ENCODE peak calls at places on chromosomes 5 and 9, in six cellular contexts. F, V, H, S, K and E are unnamed samples. For H3K79me2, the result is how much of the 10 kb centered on the place peaks cover.

GRCh38 chr5:1155191-1156032 is 43.5 kb upstream of the SLC12A7 start:
- DNase-seq in H (no peak), F (no peak), K (no peak), V (no peak), S (no peak), E (no peak)

GRCh38 chr5:4083591-4084337 is 488.1 kb downstream of the IRX1 start:
- DNase-seq in K (no peak), S (no peak), H (peak), F (no peak), V (peak), E (no peak)

GRCh38 chr5:97545856-97546570 is 363.0 kb upstream of the RIOK2 start:
- DNase-seq in V (no peak), S (no peak), K (no peak), F (no peak), H (no peak), E (peak)

GRCh38 chr9:98087420-98088354 is 31.2 kb downstream of the NANS start:
- DNase-seq in S (no peak), F (no peak), V (peak), K (peak), H (peak), E (peak)

GRCh38 chr9:130189840-130190239 is 17.6 kb downstream of the NCS1 start:
- DNase-seq in H (no peak), F (no peak), K (peak), V (peak), S (no peak), E (peak)

GRCh38 chr5:175254155-175254554 is 189.8 kb downstream of the DRD1 start:
- DNase-seq in H (no peak), K (peak), F (no peak), S (no peak), V (peak), E (peak)

GRCh38 chr5:112492291-112492690 is 73.2 kb upstream of the EPB41L4A start:
- DNase-seq in K (peak), H (peak), V (peak), S (peak), F (peak), E (peak)

GRCh38 chr9:130943226-130943625 is 4.2 kb upstream of the FIBCD1 start:
- DNase-seq in F (no peak), H (no peak), V (no peak), K (no peak), S (no peak), E (no peak)

GRCh38 chr9:89674667-89675402 is 70.0 kb downstream of the GADD45G start:
- DNase-seq in H (no peak), K (no peak), V (no peak), F (no peak), S (no peak), E (peak)

GRCh38 chr9:89661391-89661949 is 56.7 kb downstream of the GADD45G start:
- DNase-seq in F (no peak), S (no peak), K (no peak), V (no peak), H (no peak), E (no peak)

GRCh38 chr5:140633081-140633471 is at the start of gene CD14:
- DNase-seq in H (no peak), F (peak), S (no peak), K (peak), V (no peak), E (peak)

GRCh38 chr5:123283537-123283936 is 139.7 kb downstream of the CEP120 start:
- DNase-seq in S (no peak), F (no peak), H (no peak), K (peak), V (no peak), E (no peak)

GRCh38 chr5:9545959-9546851 is at the start of gene SEMA5A:
- DNase-seq in H (no peak), S (no peak), F (peak), V (peak), K (peak), E (peak)

GRCh38 chr5:159206368-159206767 is 3.0 kb downstream of the RNF145 start:
- DNase-seq in S (no peak), F (peak), H (no peak), V (no peak), K (no peak), E (peak)
- H3K79me2 ChIP-seq in S (half or more), F (half or more), H (half or more), V (half or more), K (half or more), E (half or more)

DNA sequence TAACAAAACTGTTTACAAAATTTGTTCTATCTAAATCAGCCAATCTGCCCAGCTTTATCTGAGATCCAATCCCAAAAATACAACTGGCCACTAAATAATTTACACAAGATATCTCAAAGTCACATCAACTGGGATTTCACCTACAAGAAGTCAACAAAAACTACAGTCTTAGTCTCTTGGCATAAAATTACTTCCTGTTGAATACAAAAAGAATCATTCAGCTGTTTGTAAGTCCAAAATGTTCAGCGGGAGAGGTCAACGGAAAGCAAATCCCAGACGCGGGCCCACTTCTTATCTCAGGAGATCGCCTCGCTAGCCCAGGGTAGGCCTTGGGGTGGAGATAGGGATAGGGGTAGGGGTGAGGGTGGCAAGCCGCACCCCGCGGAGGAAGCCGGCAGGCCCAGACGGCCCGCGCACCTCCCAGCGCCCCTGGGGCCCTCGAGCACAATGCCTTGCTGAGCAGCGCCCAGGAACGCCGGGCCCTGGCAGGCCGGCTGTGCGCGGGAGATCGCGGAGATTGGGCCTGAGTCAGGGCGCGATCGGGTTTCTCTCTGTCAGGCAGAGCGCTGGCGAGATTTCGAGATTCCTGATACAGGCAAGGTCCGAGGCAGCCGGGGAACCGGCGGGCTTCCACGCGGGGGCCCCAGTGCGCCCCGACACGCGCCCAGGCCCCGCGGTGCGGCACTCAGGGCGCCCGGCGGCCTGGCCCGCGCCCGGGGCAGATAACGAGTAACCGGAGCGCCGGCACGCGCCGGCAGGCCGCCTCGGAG is 710 bp downstream of the HINT1 start:
- DNase-seq in F (peak), H (no peak), S (no peak), K (peak), V (peak), E (peak)
- H2AFZ ChIP-seq in F (peak), H (peak), S (no peak), K (peak), V (peak), E (peak)

GRCh38 chr9:95422650-95423049 is 94.1 kb downstream of the PTCH1 start:
- DNase-seq in V (no peak), S (no peak), K (peak), F (no peak), H (no peak), E (peak)
- H3K9ac ChIP-seq in V (no peak), S (no peak), K (no peak), F (no peak), H (no peak), E (no peak)

GRCh38 chr5:13478831-13479465 is 465.5 kb downstream of the DNAH5 start:
- DNase-seq in S (no peak), V (peak), H (no peak), K (no peak), F (peak), E (peak)

GRCh38 chr5:13477118-13477737 is 467.3 kb downstream of the DNAH5 start:
- DNase-seq in S (no peak), H (no peak), K (no peak), V (peak), F (peak), E (peak)

GRCh38 chr5:13480834-13481233 is 463.7 kb downstream of the DNAH5 start:
- DNase-seq in H (no peak), V (no peak), F (peak), K (no peak), S (no peak), E (no peak)
- H3K79me2 ChIP-seq in H (under half), V (under half), F (under half), K (under half), S (under half), E (under half)

DNA sequence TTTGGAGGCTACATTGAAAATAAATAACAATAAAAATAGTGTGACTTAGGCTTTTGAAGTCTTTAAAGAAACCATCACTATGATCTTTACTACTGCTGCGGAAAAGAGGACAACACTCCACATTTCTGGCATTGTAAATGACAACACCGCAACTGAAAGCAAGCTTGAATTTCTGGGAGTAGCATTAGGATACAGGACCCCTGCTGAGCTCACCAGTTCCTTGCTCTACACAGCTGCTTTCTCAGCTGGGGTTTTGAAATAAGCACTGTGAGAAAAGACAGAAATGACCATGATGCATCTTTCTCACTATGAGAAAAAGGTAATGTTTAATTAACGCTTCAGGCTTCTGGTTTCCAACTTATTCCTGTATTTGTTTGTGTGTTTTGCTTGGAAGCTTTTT is 168.0 kb downstream of the TAF11L14 start:
- DNase-seq in F (no peak), H (no peak), V (no peak), K (no peak), S (no peak), E (no peak)
- H2AFZ ChIP-seq in F (no peak), H (no peak), V (no peak), K (no peak), S (no peak), E (no peak)